ENCODE peak calls at places on chromosomes 3 and 15, in seven cellular contexts. P is sigmoid colon, T is body of pancreas, H is uterus, F is upper lobe of left lung, R is HCT116, S is IMR-90. Q is an unnamed sample.

GRCh38 chr3:167882057-167882667 is 146.6 kb downstream of the SERPINI1 start:
- DNase-seq in P (no peak), T (no peak), H (no peak), F (no peak), R (peak; percentile 39), S (peak; percentile 60), Q (no peak)

GRCh38 chr3:71490692-71491091 is 92.8 kb downstream of the FOXP1 start:
- DNase-seq in P (no peak), T (no peak), H (no peak), F (no peak), R (no peak), S (no peak), Q (no peak)

GRCh38 chr3:38454884-38455638 is 1.4 kb downstream of the ACVR2B start:
- DNase-seq in P (peak; percentile 90), T (peak; percentile 87), H (peak; percentile 79), F (peak; percentile 96), R (no peak), S (peak; percentile 27), Q (no peak)

GRCh38 chr15:60101416-60101815 is 97.3 kb downstream of the FOXB1 start:
- DNase-seq in P (no peak), T (no peak), H (no peak), F (no peak), R (no peak), S (no peak), Q (no peak)

GRCh38 chr3:46393554-46394434 is 13.1 kb downstream of the CCR5AS start:
- DNase-seq in P (no peak), T (no peak), H (no peak), F (no peak), R (no peak), S (peak; percentile 47), Q (no peak)

GRCh38 chr3:70989174-70989573 is 594.4 kb downstream of the FOXP1 start:
- DNase-seq in P (no peak), T (no peak), H (no peak), F (no peak), R (no peak), S (peak; percentile 75), Q (no peak)

GRCh38 chr3:143526016-143526540 is 322.2 kb downstream of the SLC9A9 start:
- DNase-seq in P (no peak), T (no peak), H (no peak), F (no peak), R (no peak), S (no peak), Q (no peak)

GRCh38 chr15:30043211-30043655 is 39.5 kb upstream of the GOLGA8J start:
- DNase-seq in P (no peak), T (no peak), H (no peak), F (no peak), R (no peak), S (peak; percentile 29), Q (no peak)

GRCh38 chr3:190701096-190701532 is 161.4 kb downstream of the GMNC start:
- DNase-seq in P (no peak), T (peak; percentile 69), H (no peak), F (no peak), R (peak; percentile 51), S (peak; percentile 44), Q (no peak)

GRCh38 chr3:55245391-55245790 is 241.7 kb downstream of the WNT5A start:
- DNase-seq in P (no peak), T (no peak), H (no peak), F (no peak), R (no peak), S (peak; percentile 11), Q (no peak)

GRCh38 chr15:71736286-71736947 is 73.9 kb upstream of the NR2E3 start:
- DNase-seq in P (no peak), T (no peak), H (no peak), F (no peak), R (no peak), S (no peak), Q (no peak)

GRCh38 chr3:18499256-18499655 is 74.1 kb upstream of the SATB1 start:
- DNase-seq in P (no peak), T (no peak), H (no peak), F (no peak), R (no peak), S (no peak), Q (no peak)

DNA sequence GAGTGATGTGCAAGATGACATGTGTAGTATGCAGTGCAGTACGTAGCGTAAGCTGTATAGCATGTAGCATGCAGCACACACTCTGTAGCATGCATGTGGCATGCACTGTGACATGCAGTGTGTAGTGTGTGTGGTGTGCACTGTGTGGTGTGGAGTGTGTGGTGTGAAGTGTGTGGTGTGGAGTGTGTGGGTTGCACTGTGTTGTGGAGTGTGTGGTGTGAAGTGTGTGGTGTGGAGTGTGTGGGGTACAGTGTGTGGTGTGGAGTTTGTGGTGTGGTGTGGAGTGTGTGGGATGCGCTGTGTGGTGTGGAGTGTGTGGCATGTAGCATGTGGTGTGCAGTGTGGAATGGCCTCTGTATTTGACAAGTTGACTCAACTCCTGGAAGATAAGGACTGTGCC is 39.2 kb downstream of the ROPN1B start:
- DNase-seq in P (no peak), T (no peak), H (no peak), F (no peak), R (no peak), S (no peak), Q (peak; percentile 52)
- H3K4me3 ChIP-seq in P (no peak overlapping the region), T (no peak overlapping the region), H (no peak overlapping the region), F (no peak overlapping the region), R (no peak overlapping the region), S (no peak overlapping the region), Q (no peak overlapping the region)

GRCh38 chr3:10994311-10994710 is 1.8 kb downstream of the SLC6A1 start:
- DNase-seq in P (no peak), T (no peak), H (no peak), F (no peak), R (no peak), S (no peak), Q (no peak)
- H3K27ac ChIP-seq in P (no peak overlapping the region), T (no peak overlapping the region), H (no peak overlapping the region), F (no peak overlapping the region), R (no peak overlapping the region), S (no peak overlapping the region), Q (no peak overlapping the region)

GRCh38 chr3:126964950-126965349 is 18.0 kb upstream of the PLXNA1 start:
- DNase-seq in P (peak; percentile 37), T (no peak), H (no peak), F (peak; percentile 41), R (no peak), S (no peak), Q (no peak)
- TF ChIP-seq POLR2A in P (no peak), T (no peak), H (no peak), F (no peak), R (no peak), S (no peak), Q (no peak)

GRCh38 chr3:50648297-50648696 is 26.4 kb upstream of the DOCK3 start:
- DNase-seq in P (no peak), T (no peak), H (no peak), F (no peak), R (no peak), S (peak; percentile 21), Q (no peak)

GRCh38 chr3:50648944-50649343 is 25.8 kb upstream of the DOCK3 start:
- DNase-seq in P (no peak), T (no peak), H (no peak), F (no peak), R (no peak), S (no peak), Q (no peak)

GRCh38 chr3:50651445-50651844 is 23.3 kb upstream of the DOCK3 start:
- DNase-seq in P (no peak), T (no peak), H (no peak), F (no peak), R (no peak), S (no peak), Q (no peak)

GRCh38 chr3:50650018-50650417 is 24.7 kb upstream of the DOCK3 start:
- DNase-seq in P (no peak), T (no peak), H (no peak), F (no peak), R (no peak), S (no peak), Q (no peak)

GRCh38 chr3:50649451-50649931 is 25.2 kb upstream of the DOCK3 start:
- DNase-seq in P (no peak), T (no peak), H (no peak), F (no peak), R (no peak), S (no peak), Q (no peak)
- H3K4me3 ChIP-seq in P (no peak overlapping the region), T (no peak overlapping the region), H (no peak overlapping the region), F (no peak overlapping the region), R (no peak overlapping the region), S (no peak overlapping the region), Q (no peak overlapping the region)

GRCh38 chr3:9768376-9768775 is 1.4 kb downstream of the CAMK1 start:
- DNase-seq in P (no peak), T (no peak), H (no peak), F (no peak), R (no peak), S (no peak), Q (no peak)
- H3K27ac ChIP-seq in P (peak overlapping the region; percentile 86), T (no peak overlapping the region), H (peak overlapping the region; percentile 98), F (peak overlapping the region; percentile 19), R (no peak overlapping the region), S (no peak overlapping the region), Q (peak overlapping the region; percentile 96)

DNA sequence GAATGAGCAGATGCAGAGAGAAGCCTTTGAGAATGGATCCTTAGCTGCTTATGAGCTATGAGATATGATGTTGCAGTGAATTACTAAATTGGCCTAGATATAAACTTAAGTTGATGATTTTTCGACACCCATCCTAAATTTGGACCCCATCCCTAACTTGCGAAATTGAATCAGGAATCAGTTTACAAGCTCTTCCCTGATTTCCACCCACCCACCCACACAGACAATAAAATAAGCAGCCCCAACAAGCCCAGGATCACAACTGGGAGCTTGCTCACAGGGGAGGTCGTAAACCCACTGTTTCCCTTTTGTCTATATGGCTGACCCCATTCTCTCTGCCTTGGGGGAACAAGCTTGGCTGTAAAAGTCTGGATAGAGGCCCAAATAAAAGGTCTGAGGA is 57.3 kb downstream of the GREM1 start:
- DNase-seq in P (no peak), T (no peak), H (no peak), F (no peak), R (no peak), S (no peak), Q (no peak)
- TF ChIP-seq POLR2A in P (no peak), T (no peak), H (no peak), F (no peak), R (no peak), S (no peak), Q (no peak)

GRCh38 chr15:39585871-39586301 is 5.0 kb downstream of the THBS1 start:
- DNase-seq in P (no peak), T (no peak), H (no peak), F (no peak), R (no peak), S (no peak), Q (no peak)
- H3K4me3 ChIP-seq in P (no peak overlapping the region), T (no peak overlapping the region), H (no peak overlapping the region), F (no peak overlapping the region), R (no peak overlapping the region), S (no peak overlapping the region), Q (no peak overlapping the region)

GRCh38 chr3:69763458-69763857 is 24.2 kb downstream of the MITF start:
- DNase-seq in P (peak; percentile 74), T (no peak), H (peak; percentile 52), F (no peak), R (no peak), S (no peak), Q (no peak)
- H3K27ac ChIP-seq in P (peak overlapping the region; percentile 84), T (no peak overlapping the region), H (peak overlapping the region; percentile 74), F (no peak overlapping the region), R (no peak overlapping the region), S (peak overlapping the region; percentile 57), Q (peak overlapping the region; percentile 72)

GRCh38 chr3:12490547-12490946 is 6.3 kb downstream of the TSEN2 start:
- DNase-seq in P (no peak), T (no peak), H (no peak), F (no peak), R (no peak), S (no peak), Q (no peak)
- TF ChIP-seq POLR2A in P (no peak), T (no peak), H (no peak), F (no peak), R (no peak), S (no peak), Q (no peak)